ENCODE peak calls at places on chromosome 20, in nine cellular contexts. One of them, this sample, is unnamed.

GRCh38 chr20:64233725-64234124 is 21.8 kb upstream of the PCMTD2 start:
- DNase-seq in pancreas: peak
- DNase-seq in HCT116: no peak
- DNase-seq in ovary: peak
- DNase-seq in vagina: no peak
- DNase-seq in upper lobe of right lung: peak
- DNase-seq in sigmoid colon: no peak
- DNase-seq in spleen: peak
- DNase-seq in lower lobe of right lung: peak
- DNase-seq in this sample: no peak

GRCh38 chr20:5480824-5481600 is 164.3 kb upstream of the PROKR2 start:
- DNase-seq in vagina: peak
- DNase-seq in lower lobe of right lung: no peak
- DNase-seq in HCT116: no peak
- DNase-seq in sigmoid colon: no peak
- DNase-seq in spleen: no peak
- DNase-seq in ovary: no peak
- DNase-seq in pancreas: no peak
- DNase-seq in upper lobe of right lung: no peak
- DNase-seq in this sample: no peak

GRCh38 chr20:62301111-62301668 is 1.6 kb upstream of the ADRM1 start:
- DNase-seq in upper lobe of right lung: no peak
- DNase-seq in ovary: peak
- DNase-seq in sigmoid colon: no peak
- DNase-seq in pancreas: no peak
- DNase-seq in HCT116: no peak
- DNase-seq in vagina: no peak
- DNase-seq in lower lobe of right lung: no peak
- DNase-seq in spleen: no peak
- DNase-seq in this sample: no peak

GRCh38 chr20:24694727-24695528 is 225.5 kb downstream of the SYNDIG1 start:
- DNase-seq in pancreas: no peak
- DNase-seq in vagina: peak
- DNase-seq in spleen: peak
- DNase-seq in lower lobe of right lung: no peak
- DNase-seq in upper lobe of right lung: peak
- DNase-seq in ovary: peak
- DNase-seq in HCT116: no peak
- DNase-seq in sigmoid colon: peak
- DNase-seq in this sample: no peak

GRCh38 chr20:50762045-50762422 is 30.7 kb downstream of the PARD6B start:
- DNase-seq in spleen: no peak
- DNase-seq in lower lobe of right lung: no peak
- DNase-seq in sigmoid colon: no peak
- DNase-seq in HCT116: no peak
- DNase-seq in vagina: no peak
- DNase-seq in upper lobe of right lung: peak
- DNase-seq in ovary: no peak
- DNase-seq in pancreas: peak
- DNase-seq in this sample: no peak

GRCh38 chr20:41353530-41353929 is 12.9 kb downstream of the LPIN3 start:
- DNase-seq in ovary: no peak
- DNase-seq in vagina: no peak
- DNase-seq in spleen: no peak
- DNase-seq in upper lobe of right lung: no peak
- DNase-seq in lower lobe of right lung: no peak
- DNase-seq in sigmoid colon: no peak
- DNase-seq in pancreas: no peak
- DNase-seq in HCT116: no peak
- DNase-seq in this sample: no peak

GRCh38 chr20:640674-641515 is 12.1 kb downstream of the SRXN1 start:
- DNase-seq in spleen: no peak
- DNase-seq in HCT116: no peak
- DNase-seq in vagina: no peak
- DNase-seq in upper lobe of right lung: peak
- DNase-seq in pancreas: no peak
- DNase-seq in lower lobe of right lung: no peak
- DNase-seq in ovary: no peak
- DNase-seq in sigmoid colon: no peak
- DNase-seq in this sample: no peak

GRCh38 chr20:20768202-20768815 is 55.9 kb upstream of the RALGAPA2 start:
- DNase-seq in spleen: no peak
- DNase-seq in vagina: no peak
- DNase-seq in lower lobe of right lung: no peak
- DNase-seq in ovary: no peak
- DNase-seq in sigmoid colon: no peak
- DNase-seq in upper lobe of right lung: no peak
- DNase-seq in HCT116: no peak
- DNase-seq in pancreas: no peak
- DNase-seq in this sample: no peak

GRCh38 chr20:45997187-45997586 is 11.5 kb upstream of the MMP9 start:
- DNase-seq in sigmoid colon: peak
- DNase-seq in upper lobe of right lung: no peak
- DNase-seq in HCT116: no peak
- DNase-seq in ovary: no peak
- DNase-seq in spleen: no peak
- DNase-seq in pancreas: no peak
- DNase-seq in vagina: no peak
- DNase-seq in lower lobe of right lung: no peak
- DNase-seq in this sample: no peak

GRCh38 chr20:39282619-39283092 is 320.5 kb downstream of the DHX35 start:
- DNase-seq in lower lobe of right lung: no peak
- DNase-seq in HCT116: no peak
- DNase-seq in spleen: no peak
- DNase-seq in ovary: no peak
- DNase-seq in pancreas: peak
- DNase-seq in sigmoid colon: peak
- DNase-seq in vagina: no peak
- DNase-seq in upper lobe of right lung: no peak
- DNase-seq in this sample: no peak

GRCh38 chr20:11001767-11002540 is 328.2 kb upstream of the JAG1 start:
- DNase-seq in spleen: no peak
- DNase-seq in upper lobe of right lung: no peak
- DNase-seq in ovary: no peak
- DNase-seq in pancreas: no peak
- DNase-seq in lower lobe of right lung: no peak
- DNase-seq in HCT116: peak
- DNase-seq in vagina: no peak
- DNase-seq in sigmoid colon: no peak
- DNase-seq in this sample: no peak
- H3K27ac ChIP-seq in spleen: no peak
- H3K27ac ChIP-seq in upper lobe of right lung: peak
- H3K27ac ChIP-seq in ovary: no peak
- H3K27ac ChIP-seq in pancreas: no peak
- H3K27ac ChIP-seq in lower lobe of right lung: no peak
- H3K27ac ChIP-seq in HCT116: peak
- H3K27ac ChIP-seq in vagina: no peak
- H3K27ac ChIP-seq in sigmoid colon: no peak
- H3K27ac ChIP-seq in this sample: no peak

DNA sequence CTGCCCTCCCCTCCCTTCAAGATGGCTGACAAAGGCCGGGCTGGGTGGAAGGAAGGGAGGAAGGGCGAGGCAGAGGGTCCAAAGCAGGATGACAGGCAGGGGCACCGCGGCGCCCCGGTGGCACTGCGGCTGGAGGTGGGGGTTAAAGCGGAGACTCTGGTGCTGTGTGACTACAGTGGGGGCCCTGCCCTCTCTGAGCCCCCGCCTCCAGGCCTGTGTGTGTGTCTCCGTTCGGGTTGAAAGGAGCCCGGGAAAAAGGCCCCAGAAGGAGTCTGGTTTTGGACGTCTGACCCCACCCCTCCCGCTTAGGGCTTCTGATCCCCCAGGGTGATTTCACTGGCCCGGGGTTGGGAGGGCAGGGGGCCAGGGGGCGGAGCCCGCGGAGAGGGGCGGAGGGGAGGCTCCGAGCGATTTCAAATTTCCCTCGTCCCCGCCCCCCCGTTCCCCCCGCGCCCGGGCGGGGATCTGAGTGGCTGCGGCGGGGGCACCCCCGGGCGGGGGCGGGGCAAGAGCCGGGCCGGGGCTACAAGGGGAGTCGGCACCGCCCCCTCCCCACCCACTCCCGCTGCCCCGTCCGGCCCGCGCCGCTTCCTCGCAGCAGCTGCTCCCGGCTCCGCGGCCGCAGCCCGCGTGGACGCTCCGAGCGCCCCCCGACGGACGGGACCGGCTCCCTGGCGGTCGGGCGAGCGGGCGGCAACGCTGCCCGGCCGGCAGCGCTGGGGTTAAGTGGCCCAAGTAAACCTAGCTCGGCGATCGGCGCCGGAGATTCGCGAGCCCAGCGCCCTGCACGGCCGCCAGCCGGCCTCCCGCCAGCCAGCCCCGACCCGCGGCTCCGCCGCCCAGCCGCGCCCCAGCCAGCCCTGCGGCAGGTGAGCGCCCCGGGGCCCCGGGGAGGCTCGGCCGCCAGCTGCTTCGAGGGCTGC is at the start of gene DNMT3B:
- DNase-seq in upper lobe of right lung: peak
- DNase-seq in vagina: no peak
- DNase-seq in lower lobe of right lung: peak
- DNase-seq in sigmoid colon: peak
- DNase-seq in spleen: peak
- DNase-seq in ovary: peak
- DNase-seq in HCT116: peak
- DNase-seq in pancreas: peak
- DNase-seq in this sample: peak
- TF ChIP-seq CTCF in upper lobe of right lung: peak
- TF ChIP-seq CTCF in vagina: no peak
- TF ChIP-seq CTCF in lower lobe of right lung: no peak
- TF ChIP-seq CTCF in sigmoid colon: no peak
- TF ChIP-seq CTCF in spleen: no peak
- TF ChIP-seq CTCF in ovary: no peak
- TF ChIP-seq CTCF in HCT116: no peak
- TF ChIP-seq CTCF in pancreas: no peak
- TF ChIP-seq CTCF in this sample: no peak

GRCh38 chr20:10501377-10501776 is 66.3 kb downstream of the SLX4IP start:
- DNase-seq in spleen: no peak
- DNase-seq in sigmoid colon: peak
- DNase-seq in lower lobe of right lung: peak
- DNase-seq in ovary: no peak
- DNase-seq in vagina: no peak
- DNase-seq in pancreas: no peak
- DNase-seq in upper lobe of right lung: peak
- DNase-seq in HCT116: no peak
- DNase-seq in this sample: peak
- H3K4me3 ChIP-seq in spleen: no peak
- H3K4me3 ChIP-seq in sigmoid colon: peak
- H3K4me3 ChIP-seq in lower lobe of right lung: no peak
- H3K4me3 ChIP-seq in ovary: no peak
- H3K4me3 ChIP-seq in vagina: peak
- H3K4me3 ChIP-seq in pancreas: no peak
- H3K4me3 ChIP-seq in upper lobe of right lung: peak
- H3K4me3 ChIP-seq in HCT116: no peak
- H3K4me3 ChIP-seq in this sample: peak

GRCh38 chr20:6767536-6768227 is at the start of gene BMP2:
- DNase-seq in sigmoid colon: peak
- DNase-seq in ovary: peak
- DNase-seq in pancreas: peak
- DNase-seq in vagina: no peak
- DNase-seq in spleen: peak
- DNase-seq in lower lobe of right lung: peak
- DNase-seq in HCT116: no peak
- DNase-seq in upper lobe of right lung: peak
- DNase-seq in this sample: no peak

GRCh38 chr20:6766433-6766832 is 1.1 kb upstream of the BMP2 start:
- DNase-seq in pancreas: no peak
- DNase-seq in ovary: no peak
- DNase-seq in upper lobe of right lung: no peak
- DNase-seq in spleen: no peak
- DNase-seq in HCT116: no peak
- DNase-seq in lower lobe of right lung: no peak
- DNase-seq in sigmoid colon: no peak
- DNase-seq in vagina: no peak
- DNase-seq in this sample: no peak

GRCh38 chr20:6765469-6766058 is 1.9 kb upstream of the BMP2 start:
- DNase-seq in vagina: no peak
- DNase-seq in sigmoid colon: no peak
- DNase-seq in lower lobe of right lung: no peak
- DNase-seq in pancreas: no peak
- DNase-seq in ovary: no peak
- DNase-seq in upper lobe of right lung: no peak
- DNase-seq in HCT116: peak
- DNase-seq in spleen: no peak
- DNase-seq in this sample: no peak

GRCh38 chr20:6768228-6769185 is 1.0 kb downstream of the BMP2 start:
- DNase-seq in vagina: no peak
- DNase-seq in ovary: no peak
- DNase-seq in spleen: peak
- DNase-seq in HCT116: no peak
- DNase-seq in sigmoid colon: peak
- DNase-seq in lower lobe of right lung: peak
- DNase-seq in pancreas: peak
- DNase-seq in upper lobe of right lung: peak
- DNase-seq in this sample: no peak

GRCh38 chr20:6767166-6767535 is 335 bp upstream of the BMP2 start:
- DNase-seq in vagina: no peak
- DNase-seq in HCT116: no peak
- DNase-seq in sigmoid colon: peak
- DNase-seq in spleen: no peak
- DNase-seq in ovary: no peak
- DNase-seq in lower lobe of right lung: no peak
- DNase-seq in pancreas: no peak
- DNase-seq in upper lobe of right lung: no peak
- DNase-seq in this sample: no peak
- H3K27ac ChIP-seq in vagina: no peak
- H3K27ac ChIP-seq in HCT116: no peak
- H3K27ac ChIP-seq in sigmoid colon: peak
- H3K27ac ChIP-seq in spleen: peak
- H3K27ac ChIP-seq in ovary: no peak
- H3K27ac ChIP-seq in lower lobe of right lung: peak
- H3K27ac ChIP-seq in pancreas: peak
- H3K27ac ChIP-seq in upper lobe of right lung: peak
- H3K27ac ChIP-seq in this sample: no peak

GRCh38 chr20:37915800-37916570 is 13.1 kb downstream of the VSTM2L start:
- DNase-seq in pancreas: no peak
- DNase-seq in sigmoid colon: no peak
- DNase-seq in upper lobe of right lung: no peak
- DNase-seq in lower lobe of right lung: no peak
- DNase-seq in HCT116: no peak
- DNase-seq in ovary: peak
- DNase-seq in spleen: no peak
- DNase-seq in vagina: no peak
- DNase-seq in this sample: no peak
- TF ChIP-seq CTCF in pancreas: no peak
- TF ChIP-seq CTCF in sigmoid colon: no peak
- TF ChIP-seq CTCF in upper lobe of right lung: no peak
- TF ChIP-seq CTCF in lower lobe of right lung: no peak
- TF ChIP-seq CTCF in HCT116: peak
- TF ChIP-seq CTCF in ovary: no peak
- TF ChIP-seq CTCF in spleen: no peak
- TF ChIP-seq CTCF in vagina: no peak
- TF ChIP-seq CTCF in this sample: no peak

DNA sequence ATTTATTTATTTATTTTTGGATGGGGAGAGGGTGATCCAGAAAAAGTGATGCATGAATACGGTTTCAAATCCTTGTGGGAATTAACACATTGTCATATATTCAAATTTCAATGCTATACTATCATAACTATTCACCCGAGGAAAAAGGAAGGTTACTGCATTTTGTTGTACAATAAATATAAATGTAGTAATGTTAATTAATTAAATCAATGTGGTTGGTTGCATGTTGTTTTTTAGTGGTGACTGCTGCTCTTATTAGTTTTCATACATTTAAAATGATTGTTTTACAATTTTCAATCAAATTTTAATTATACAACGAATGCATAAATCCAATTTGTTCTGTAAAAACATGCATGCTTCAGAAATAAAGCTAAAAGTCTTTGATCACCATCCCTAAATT is 180.5 kb downstream of the ZFP64 start:
- DNase-seq in spleen: no peak
- DNase-seq in upper lobe of right lung: no peak
- DNase-seq in lower lobe of right lung: no peak
- DNase-seq in vagina: no peak
- DNase-seq in ovary: no peak
- DNase-seq in pancreas: no peak
- DNase-seq in HCT116: no peak
- DNase-seq in sigmoid colon: no peak
- DNase-seq in this sample: no peak
- H3K4me3 ChIP-seq in spleen: no peak
- H3K4me3 ChIP-seq in upper lobe of right lung: no peak
- H3K4me3 ChIP-seq in lower lobe of right lung: no peak
- H3K4me3 ChIP-seq in vagina: no peak
- H3K4me3 ChIP-seq in ovary: no peak
- H3K4me3 ChIP-seq in pancreas: no peak
- H3K4me3 ChIP-seq in HCT116: no peak
- H3K4me3 ChIP-seq in sigmoid colon: no peak
- H3K4me3 ChIP-seq in this sample: no peak

This sample was measured in CD8-positive, alpha-beta T cell.